ENCODE peak calls at places on chromosomes 3 and 15, in five cellular contexts. F is activated T-cell treated with anti-CD3 and anti-CD28 coated beads for 1 hour, B is epithelial cell of esophagus, N is tibial artery, J is left cardiac atrium. U is an unnamed sample.

GRCh38 chr15:82571722-82572222 is 31.5 kb upstream of the RPS17 start:
- DNase-seq in F (no peak), B (peak), N (peak), J (peak), U (peak)

GRCh38 chr3:30437172-30437571 is 169.2 kb upstream of the TGFBR2 start:
- DNase-seq in F (no peak), B (no peak), N (peak), J (peak), U (peak)

GRCh38 chr3:106114220-106114619 is 245.4 kb upstream of the CBLB start:
- DNase-seq in F (no peak), B (no peak), N (no peak), J (no peak), U (no peak)

GRCh38 chr3:53842436-53843194 is 3.6 kb downstream of the CHDH start:
- DNase-seq in F (no peak), B (peak), N (no peak), J (no peak), U (peak)

GRCh38 chr3:192445768-192446644 is 281.3 kb downstream of the FGF12 start:
- DNase-seq in F (no peak), B (peak), N (no peak), J (peak), U (no peak)

GRCh38 chr3:10366681-10367101 is 45.8 kb upstream of the SEC13 start:
- DNase-seq in F (no peak), B (peak), N (no peak), J (no peak), U (no peak)

GRCh38 chr3:38264779-38265178 is 833 bp upstream of the SLC22A13 start:
- DNase-seq in F (no peak), B (no peak), N (no peak), J (no peak), U (no peak)

GRCh38 chr3:133258358-133258757 is 141.5 kb upstream of the BFSP2 start:
- DNase-seq in F (no peak), B (peak), N (no peak), J (no peak), U (no peak)

GRCh38 chr15:31435891-31436628 is 109.4 kb downstream of the KLF13 start:
- DNase-seq in F (no peak), B (peak), N (peak), J (no peak), U (peak)

GRCh38 chr15:37122703-37123102 is 22.4 kb upstream of the MEIS2 start:
- DNase-seq in F (no peak), B (no peak), N (no peak), J (peak), U (no peak)

GRCh38 chr3:21830541-21830940 is 79.5 kb upstream of the ZNF385D start:
- DNase-seq in F (no peak), B (no peak), N (no peak), J (no peak), U (no peak)

GRCh38 chr15:77659350-77660321 is 26.9 kb upstream of the LINGO1 start:
- DNase-seq in F (no peak), B (peak), N (no peak), J (peak), U (peak)

GRCh38 chr3:66722675-66723074 is 221.9 kb upstream of the LRIG1 start:
- DNase-seq in F (no peak), B (peak), N (peak), J (peak), U (peak)

GRCh38 chr15:53209396-53210042 is 419.4 kb upstream of the ONECUT1 start:
- DNase-seq in F (no peak), B (peak), N (no peak), J (no peak), U (no peak)

GRCh38 chr3:149376728-149377407 is 581 bp downstream of the TM4SF1 start:
- DNase-seq in F (no peak), B (peak), N (no peak), J (no peak), U (no peak)

GRCh38 chr3:152205097-152205593 is 63.6 kb upstream of the MBNL1 start:
- DNase-seq in F (no peak), B (no peak), N (no peak), J (no peak), U (no peak)

GRCh38 chr3:146130881-146131371 is 30.1 kb downstream of the PLOD2 start:
- DNase-seq in F (no peak), B (no peak), N (no peak), J (no peak), U (no peak)

GRCh38 chr3:108127301-108127988 is 36.6 kb upstream of the CD47 start:
- DNase-seq in F (peak), B (peak), N (no peak), J (no peak), U (peak)

GRCh38 chr15:90001062-90001682 is at the start of gene ZNF710:
- DNase-seq in F (no peak), B (peak), N (peak), J (peak), U (peak)

GRCh38 chr15:39885099-39885777 is 34.8 kb downstream of the GPR176 start:
- DNase-seq in F (no peak), B (peak), N (no peak), J (no peak), U (no peak)

GRCh38 chr3:192011137-192011536 is 550.2 kb downstream of the PYDC2 start:
- DNase-seq in F (no peak), B (peak), N (no peak), J (no peak), U (no peak)

GRCh38 chr15:73991726-73992593 is at the start of gene STOML1:
- DNase-seq in F (peak), B (peak), N (peak), J (peak), U (peak)

GRCh38 chr3:76107935-76108570 is 322.7 kb upstream of the ZNF717 start:
- DNase-seq in F (no peak), B (peak), N (no peak), J (no peak), U (no peak)

GRCh38 chr15:62027916-62028315 is 32.3 kb downstream of the VPS13C start:
- DNase-seq in F (no peak), B (no peak), N (no peak), J (no peak), U (no peak)

U was measured in left colon.